ENCODE peak calls at places on chromosomes 6 and 20, in ten cellular contexts. A is fibroblast of the aortic adventitia, C is glutamatergic neuron, N is lung, T is brain microvascular endothelial cell, G is pancreas, Q is AG09309, U is ovary, Z is osteoblast, E is lower lobe of right lung. S is an unnamed sample.

GRCh38 chr6:154721460-154721859 is 11.8 kb upstream of the SCAF8 start:
- DNase-seq in A (no peak), C (no peak), N (no peak), T (peak; percentile 81), G (no peak), Q (peak; percentile 55), U (no peak), Z (peak; percentile 81), E (no peak), S (no peak)

GRCh38 chr6:30006170-30007131 is 54.6 kb upstream of the POLR1H start:
- DNase-seq in A (peak; percentile 5), C (peak; percentile 24), N (peak; percentile 28), T (no peak), G (peak; percentile 73), Q (no peak), U (peak; percentile 43), Z (peak; percentile 78), E (peak; percentile 71), S (no peak)

GRCh38 chr20:60046860-60047259 is 88.6 kb downstream of the CDH26 start:
- DNase-seq in A (no peak), C (no peak), N (no peak), T (no peak), G (no peak), Q (no peak), U (no peak), Z (no peak), E (no peak), S (no peak)

GRCh38 chr20:17698419-17698818 is 1.3 kb upstream of the BANF2 start:
- DNase-seq in A (no peak), C (no peak), N (no peak), T (no peak), G (no peak), Q (no peak), U (no peak), Z (no peak), E (no peak), S (no peak)

GRCh38 chr6:118709859-118710350 is 58.5 kb upstream of the CEP85L start:
- DNase-seq in A (no peak), C (no peak), N (peak; percentile 32), T (peak; percentile 79), G (no peak), Q (peak; percentile 67), U (no peak), Z (no peak), E (no peak), S (peak; percentile 86)

GRCh38 chr6:21111399-21111725 is 482.2 kb upstream of the SOX4 start:
- DNase-seq in A (no peak), C (no peak), N (no peak), T (no peak), G (no peak), Q (no peak), U (no peak), Z (no peak), E (no peak), S (no peak)

GRCh38 chr6:37314803-37315515 is 38.8 kb upstream of the RNF8 start:
- DNase-seq in A (peak; percentile 46), C (peak; percentile 35), N (no peak), T (peak; percentile 44), G (no peak), Q (no peak), U (peak; percentile 60), Z (peak; percentile 71), E (no peak), S (no peak)

GRCh38 chr20:48574383-48574782 is 253.4 kb downstream of the PREX1 start:
- DNase-seq in A (no peak), C (no peak), N (no peak), T (no peak), G (no peak), Q (no peak), U (no peak), Z (no peak), E (no peak), S (no peak)

GRCh38 chr20:17612975-17613327 is 43.1 kb downstream of the DSTN start:
- DNase-seq in A (no peak), C (no peak), N (no peak), T (no peak), G (no peak), Q (no peak), U (no peak), Z (peak; percentile 72), E (no peak), S (no peak)

GRCh38 chr20:58086763-58087566 is 141.5 kb downstream of the ANKRD60 start:
- DNase-seq in A (peak; percentile 42), C (peak; percentile 73), N (no peak), T (peak; percentile 36), G (no peak), Q (peak; percentile 21), U (no peak), Z (peak; percentile 93), E (no peak), S (no peak)

GRCh38 chr6:19723533-19723932 is 113.6 kb upstream of the ID4 start:
- DNase-seq in A (peak; percentile 77), C (no peak), N (no peak), T (peak; percentile 70), G (no peak), Q (peak; percentile 81), U (no peak), Z (peak; percentile 58), E (no peak), S (peak; percentile 84)

DNA sequence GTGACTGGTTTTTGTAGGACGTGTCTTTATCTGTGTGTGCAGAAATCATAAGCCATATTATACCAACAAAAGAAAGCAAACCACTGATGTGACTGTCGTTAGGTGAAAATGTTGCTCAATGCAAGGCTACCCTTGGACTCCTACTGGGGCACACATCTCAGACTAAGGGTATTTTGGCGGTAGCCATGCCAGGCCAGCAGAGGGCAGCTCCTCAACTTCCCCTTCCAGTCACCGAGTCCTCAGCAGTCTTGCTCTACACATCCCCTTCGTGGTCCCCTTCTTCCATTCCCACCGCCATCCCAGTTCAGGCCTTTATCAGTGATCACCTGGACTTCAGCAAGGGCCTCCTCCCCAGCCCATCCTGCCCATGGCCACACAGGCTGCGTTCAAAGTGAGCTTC is 113.7 kb upstream of the GGTLC1 start:
- DNase-seq in A (no peak), C (no peak), N (no peak), T (peak; percentile 18), G (no peak), Q (no peak), U (no peak), Z (no peak), E (no peak), S (no peak)
- TF ChIP-seq CTCF in A (peak; percentile 16), C (peak; percentile 21), N (no peak), T (peak; percentile 72), G (no peak), Q (peak; percentile 38), U (no peak), Z (peak; percentile 45), E (peak; percentile 26), S (peak; percentile 27)

DNA sequence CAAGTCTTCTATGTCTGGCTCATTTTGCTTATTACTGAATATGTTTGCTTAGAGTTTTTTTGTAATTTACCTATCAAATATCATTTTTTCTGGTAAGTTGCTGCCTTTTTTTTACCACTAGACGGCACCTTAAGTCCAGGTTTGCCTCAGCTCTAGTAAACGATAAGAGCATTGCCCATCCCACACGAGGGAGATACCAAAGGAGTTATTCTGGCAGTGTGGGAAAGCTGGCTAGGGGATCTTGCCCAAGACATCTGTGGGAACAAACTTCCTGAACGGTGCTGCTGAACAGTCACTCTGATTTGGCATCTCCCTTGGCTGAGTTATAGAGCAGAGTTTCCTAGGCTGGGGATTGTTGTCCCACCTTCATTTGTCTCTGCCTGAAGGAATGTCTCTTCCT is 306.4 kb downstream of the COL12A1 start:
- DNase-seq in A (peak; percentile 69), C (no peak), N (no peak), T (peak; percentile 52), G (no peak), Q (no peak), U (no peak), Z (no peak), E (no peak), S (no peak)
- TF ChIP-seq CTCF in A (peak; percentile 48), C (no peak), N (no peak), T (peak; percentile 46), G (no peak), Q (peak; percentile 33), U (no peak), Z (peak; percentile 53), E (no peak), S (no peak)

GRCh38 chr6:45376310-45377040 is 1.3 kb downstream of the SUPT3H start:
- DNase-seq in A (peak; percentile 84), C (no peak), N (no peak), T (peak; percentile 19), G (no peak), Q (no peak), U (no peak), Z (no peak), E (no peak), S (no peak)

GRCh38 chr6:45377041-45377554 is 636 bp downstream of the SUPT3H start:
- DNase-seq in A (peak; percentile 38), C (no peak), N (no peak), T (no peak), G (no peak), Q (no peak), U (no peak), Z (peak; percentile 50), E (no peak), S (no peak)

GRCh38 chr6:45378324-45378926 is 691 bp upstream of the SUPT3H start:
- DNase-seq in A (no peak), C (peak; percentile 33), N (peak; percentile 30), T (no peak), G (no peak), Q (no peak), U (no peak), Z (peak; percentile 67), E (peak; percentile 50), S (no peak)

GRCh38 chr6:45375449-45375848 is 2.3 kb downstream of the SUPT3H start:
- DNase-seq in A (no peak), C (no peak), N (no peak), T (no peak), G (no peak), Q (no peak), U (no peak), Z (peak; percentile 39), E (no peak), S (no peak)

DNA sequence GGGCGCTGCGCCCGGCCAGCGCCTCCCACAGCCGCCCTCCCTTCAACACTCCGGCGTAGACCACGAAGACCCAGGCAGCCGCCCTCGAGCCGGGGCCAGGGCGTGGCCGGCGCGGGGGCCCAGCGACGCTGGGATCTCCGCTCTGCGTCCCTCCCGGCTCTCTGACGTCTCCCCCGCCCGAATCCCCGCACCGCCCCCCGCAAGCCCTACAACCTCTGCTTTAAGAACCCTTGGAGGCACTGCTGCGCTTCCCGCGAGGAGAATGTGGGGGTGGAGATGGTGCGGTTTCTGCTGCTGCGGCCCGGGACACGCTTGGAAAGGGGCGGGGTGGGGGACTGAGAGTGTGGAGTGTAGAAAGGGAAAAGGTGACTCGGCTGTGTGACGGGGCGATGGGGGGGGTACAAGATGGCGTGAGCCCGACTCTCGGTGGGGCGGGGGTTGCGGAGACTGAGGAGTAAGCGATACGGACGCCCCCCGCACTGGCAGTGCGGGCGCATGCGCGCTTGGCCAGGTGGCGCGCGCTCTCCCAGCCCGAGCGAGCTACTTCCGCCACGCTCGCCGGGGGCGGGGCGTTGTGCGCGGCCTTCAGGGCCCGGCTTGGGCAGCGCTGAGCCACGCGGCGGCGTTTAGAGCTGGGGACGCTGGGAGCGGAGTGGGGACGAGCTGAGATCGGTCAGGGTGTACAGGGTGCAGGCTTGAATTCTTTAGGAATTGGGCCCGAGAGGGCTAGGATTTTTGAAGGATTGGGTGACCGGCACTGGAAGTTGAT is at the start of gene SUPT3H:
- DNase-seq in A (peak; percentile 90), C (peak; percentile 93), N (peak; percentile 89), T (peak; percentile 86), G (peak; percentile 97), Q (peak; percentile 57), U (peak; percentile 91), Z (peak; percentile 95), E (peak; percentile 94), S (peak; percentile 69)
- TF ChIP-seq CTCF in A (no peak), C (no peak), N (no peak), T (peak; percentile 19), G (no peak), Q (peak; percentile 20), U (peak; percentile 21), Z (no peak), E (peak; percentile 31), S (peak; percentile 9)

GRCh38 chr6:165858571-165858970 is 195.5 kb upstream of the PDE10A start:
- DNase-seq in A (peak; percentile 41), C (no peak), N (no peak), T (peak; percentile 36), G (no peak), Q (no peak), U (no peak), Z (no peak), E (no peak), S (no peak)
- TF ChIP-seq CTCF in A (peak; percentile 34), C (peak; percentile 43), N (no peak), T (peak; percentile 29), G (no peak), Q (no peak), U (no peak), Z (peak; percentile 45), E (no peak), S (no peak)